ENCODE peak calls at places on chromosomes 2 and 18, in seven cellular contexts. G, Q, Y, L, X, U and A are unnamed samples. For H3K4me1, the result is how much of the 10 kb centered on the place peaks cover.

GRCh38 chr2:24083567-24084385 is 858 bp downstream of the TP53I3 start:
- DNase-seq in Y (peak), L (peak), X (no peak), U (peak), G (peak), Q (peak), A (peak)

GRCh38 chr2:121007490-121007853 is 271.8 kb downstream of the GLI2 start:
- DNase-seq in Y (no peak), L (no peak), Q (no peak), G (no peak), U (no peak), X (no peak), A (no peak)

GRCh38 chr18:59957957-59958356 is 58.2 kb downstream of the PMAIP1 start:
- DNase-seq in L (peak), U (peak), G (peak), Q (peak), X (no peak), Y (peak), A (peak)

GRCh38 chr2:229133155-229133772 is 137.8 kb downstream of the PID1 start:
- DNase-seq in U (no peak), G (no peak), L (peak), Q (peak), X (no peak), Y (no peak), A (no peak)

GRCh38 chr2:206979922-206980321 is 40.6 kb downstream of the CPO start:
- DNase-seq in L (no peak), G (no peak), Y (no peak), U (no peak), Q (no peak), X (no peak), A (no peak)

GRCh38 chr2:239469101-239469960 is 68.5 kb upstream of the HDAC4 start:
- DNase-seq in G (no peak), Y (no peak), Q (no peak), L (no peak), U (no peak), X (no peak), A (no peak)

GRCh38 chr2:217064234-217065103 is 204.6 kb upstream of the TNP1 start:
- DNase-seq in U (no peak), Y (peak), Q (no peak), L (no peak), G (no peak), X (no peak), A (no peak)

GRCh38 chr2:205659922-205660321 is 22.4 kb upstream of the NRP2 start:
- DNase-seq in X (no peak), U (no peak), Y (no peak), G (no peak), L (no peak), Q (no peak), A (no peak)

GRCh38 chr18:58937204-58937603 is 72.5 kb downstream of the ZNF532 start:
- DNase-seq in Q (no peak), Y (no peak), U (no peak), G (no peak), X (no peak), L (peak), A (no peak)

GRCh38 chr2:12005886-12006681 is 259.7 kb downstream of the LPIN1 start:
- DNase-seq in L (no peak), Y (peak), G (no peak), U (peak), Q (no peak), X (peak), A (peak)

GRCh38 chr2:188391354-188391753 is 99.7 kb downstream of the GULP1 start:
- DNase-seq in Q (no peak), U (no peak), Y (no peak), L (peak), X (no peak), G (no peak), A (no peak)

GRCh38 chr2:65063426-65063825 is 7.2 kb downstream of the CEP68 start:
- DNase-seq in L (no peak), Y (no peak), U (no peak), X (no peak), G (no peak), Q (no peak), A (no peak)

GRCh38 chr18:45755936-45756335 is 32.0 kb downstream of the SLC14A1 start:
- DNase-seq in G (no peak), L (peak), Q (peak), X (no peak), U (no peak), Y (no peak), A (no peak)

GRCh38 chr2:219542931-219543595 is 546 bp downstream of the CHPF start:
- DNase-seq in Q (peak), U (no peak), G (peak), L (peak), Y (no peak), X (no peak), A (no peak)

GRCh38 chr2:142218471-142218870 is 87.7 kb upstream of the LRP1B start:
- DNase-seq in U (no peak), Q (peak), G (no peak), Y (no peak), L (peak), X (no peak), A (no peak)

GRCh38 chr2:239252433-239253200 is 148.2 kb downstream of the HDAC4 start:
- DNase-seq in U (no peak), G (no peak), L (peak), Q (no peak), Y (peak), X (no peak), A (no peak)

GRCh38 chr2:6512584-6512983 is 353.1 kb downstream of the CMPK2 start:
- DNase-seq in Y (no peak), X (no peak), U (no peak), Q (no peak), L (no peak), G (no peak), A (no peak)

GRCh38 chr18:52504589-52504988 is 164.6 kb downstream of the DCC start:
- DNase-seq in G (no peak), Q (no peak), X (no peak), Y (no peak), L (no peak), U (no peak), A (no peak)

GRCh38 chr2:100036020-100036419 is 106.4 kb downstream of the AFF3 start:
- DNase-seq in Y (no peak), G (no peak), U (no peak), Q (no peak), L (no peak), X (no peak), A (no peak)

GRCh38 chr2:182173944-182174622 is 188.4 kb downstream of the PPP1R1C start:
- DNase-seq in Y (no peak), X (no peak), L (no peak), Q (no peak), G (no peak), U (no peak), A (no peak)

GRCh38 chr2:10161961-10162441 is 39.5 kb downstream of the RRM2 start:
- DNase-seq in Q (no peak), G (no peak), L (no peak), U (no peak), Y (no peak), X (no peak), A (no peak)

GRCh38 chr2:239588451-239589269 is 187.8 kb upstream of the HDAC4 start:
- DNase-seq in U (no peak), Y (peak), L (no peak), G (no peak), X (no peak), Q (no peak), A (peak)

GRCh38 chr2:84459028-84459943 is at the start of gene SUCLG1:
- DNase-seq in X (peak), G (peak), Y (peak), Q (peak), U (peak), L (peak), A (peak)

GRCh38 chr2:134142903-134143302 is 111.0 kb upstream of the MGAT5 start:
- DNase-seq in Q (peak), G (no peak), X (no peak), Y (no peak), U (no peak), L (peak), A (no peak)

DNA sequence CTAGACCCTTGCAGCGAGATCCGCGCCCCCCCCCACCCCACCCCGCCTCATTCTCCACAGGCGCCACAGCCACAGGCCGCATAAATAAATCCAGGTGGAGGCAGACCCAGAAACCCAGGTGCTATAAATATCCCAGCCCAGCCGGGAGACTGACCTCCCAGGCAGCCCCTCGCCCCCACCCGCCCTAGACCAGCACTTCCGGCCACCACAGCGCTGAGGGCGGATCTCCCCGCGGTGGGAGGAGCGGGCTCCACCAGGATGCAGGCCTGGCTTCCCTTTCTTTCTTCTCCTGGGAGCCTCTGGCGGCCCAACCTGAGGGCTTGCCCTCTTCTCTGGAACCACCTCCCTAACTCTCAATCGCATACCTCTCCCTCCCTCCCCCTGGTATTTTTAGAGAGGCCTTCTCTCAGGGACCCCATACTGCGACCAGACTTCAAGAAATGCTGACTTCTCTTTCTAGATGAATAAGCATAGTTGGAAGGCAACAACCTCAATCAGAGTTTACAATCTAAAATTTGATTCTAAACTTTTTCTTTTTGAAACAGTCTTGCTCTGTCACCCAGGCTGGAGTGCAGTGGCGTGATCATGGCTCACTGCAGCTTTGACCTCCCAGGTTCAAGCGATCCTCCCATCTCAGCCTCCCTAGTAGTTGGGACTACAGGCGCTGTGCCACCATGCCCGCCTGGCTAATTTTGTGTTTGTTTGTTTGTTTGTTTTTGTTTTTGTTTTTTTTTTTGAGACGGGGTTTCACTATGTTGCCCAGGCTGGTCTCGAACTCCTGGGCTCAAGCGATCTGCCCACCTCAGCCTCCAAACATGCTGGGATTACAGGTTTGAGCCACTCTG is 55.0 kb downstream of the PKDCC start:
- DNase-seq in G (no peak), L (no peak), X (peak), Y (peak), U (peak), Q (no peak), A (no peak)
- H3K4me1 ChIP-seq in G (under half), L (under half), X (half or more), Y (under half), U (half or more), Q (under half), A (under half)

DNA sequence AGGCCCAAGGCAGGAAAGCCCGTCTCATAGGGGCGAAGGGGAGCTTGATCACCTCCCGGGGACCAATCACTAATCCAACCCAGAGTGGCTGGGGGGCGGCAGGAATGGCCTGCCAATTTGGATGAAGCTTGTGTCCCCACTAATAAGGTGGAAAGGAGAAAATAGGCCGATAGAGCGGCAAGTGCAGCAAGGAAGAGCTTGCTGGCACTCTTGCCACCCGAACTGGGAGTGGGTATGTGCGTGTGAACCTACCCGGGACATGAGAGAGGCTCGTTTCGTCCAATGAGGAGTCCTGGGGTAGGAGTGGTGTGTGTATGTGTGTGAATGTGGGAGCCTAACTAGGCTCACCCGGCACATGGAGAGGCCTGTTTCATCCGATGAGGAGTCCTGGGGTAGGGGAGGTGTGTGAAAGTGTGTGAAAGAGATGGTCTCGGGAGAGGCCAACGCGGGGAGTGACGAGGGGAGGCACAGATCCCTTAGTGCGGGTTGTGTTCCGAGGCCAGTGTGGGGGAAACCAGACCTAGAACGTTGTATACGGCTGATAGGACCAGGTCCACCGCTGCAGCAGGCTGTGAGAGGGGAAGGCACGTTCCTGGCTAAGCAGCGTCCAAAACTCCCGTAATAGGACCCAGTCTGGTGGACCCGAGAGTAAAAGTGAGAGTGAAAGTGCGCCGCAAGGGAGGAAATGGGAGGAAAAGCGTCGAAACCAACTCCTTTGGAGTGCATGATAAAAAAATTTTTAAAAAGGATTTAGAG is 47.1 kb upstream of the SELENOI start:
- DNase-seq in U (peak), Y (peak), Q (no peak), L (peak), G (no peak), X (peak), A (peak)
- H3K4me1 ChIP-seq in U (under half), Y (under half), Q (under half), L (under half), G (under half), X (under half), A (under half)

GRCh38 chr2:240620859-240621258 is 4.4 kb upstream of the GPR35 start:
- DNase-seq in Q (no peak), G (no peak), Y (peak), X (no peak), U (no peak), L (no peak), A (no peak)
- H3K4me1 ChIP-seq in Q (under half), G (under half), Y (under half), X (half or more), U (under half), L (under half), A (under half)

GRCh38 chr2:101768480-101769077 is 71.1 kb downstream of the MAP4K4 start:
- DNase-seq in L (no peak), X (peak), Q (no peak), G (no peak), Y (no peak), U (no peak), A (peak)
- H3K4me1 ChIP-seq in L (under half), X (half or more), Q (under half), G (under half), Y (under half), U (under half), A (under half)

DNA sequence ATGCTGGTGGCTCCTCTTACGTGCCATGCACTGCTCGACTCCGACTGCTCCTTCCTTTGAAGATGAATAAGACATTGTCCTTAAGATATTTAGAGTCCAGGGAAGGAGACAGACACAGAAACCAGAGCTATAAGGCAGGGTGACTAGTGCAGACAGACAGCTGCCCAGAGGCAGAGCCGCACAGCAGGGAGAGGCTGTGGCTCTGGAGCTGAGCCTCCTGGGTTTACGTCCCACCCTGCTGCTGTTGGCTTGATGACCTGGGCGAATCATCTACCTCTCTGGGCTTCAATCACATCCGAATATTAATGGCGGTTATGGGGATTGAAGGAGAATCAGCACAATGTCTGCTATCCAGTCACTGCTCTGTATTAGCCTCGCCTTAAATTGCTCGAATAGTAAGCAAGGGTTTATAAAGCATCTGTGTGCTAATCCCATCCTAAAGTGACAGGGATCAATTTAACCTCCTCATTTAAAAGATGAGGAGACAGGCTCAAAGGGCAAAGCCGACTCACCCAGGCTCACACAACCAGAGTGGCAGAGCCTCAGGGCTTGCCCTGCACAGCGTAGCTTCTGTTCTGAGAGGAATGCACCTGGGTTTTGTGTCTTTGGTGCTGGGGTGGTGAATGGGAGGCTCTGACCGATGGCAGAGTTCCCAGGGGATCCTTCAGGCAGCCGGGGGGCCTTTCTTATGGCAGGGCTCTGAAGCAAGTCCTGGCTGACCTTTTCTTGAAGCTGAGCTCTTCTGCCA is 284.1 kb downstream of the MYCN start:
- DNase-seq in L (no peak), Q (no peak), U (no peak), Y (no peak), X (no peak), G (no peak), A (no peak)
- H3K4me1 ChIP-seq in L (under half), Q (under half), U (under half), Y (under half), X (under half), G (under half), A (under half)

DNA sequence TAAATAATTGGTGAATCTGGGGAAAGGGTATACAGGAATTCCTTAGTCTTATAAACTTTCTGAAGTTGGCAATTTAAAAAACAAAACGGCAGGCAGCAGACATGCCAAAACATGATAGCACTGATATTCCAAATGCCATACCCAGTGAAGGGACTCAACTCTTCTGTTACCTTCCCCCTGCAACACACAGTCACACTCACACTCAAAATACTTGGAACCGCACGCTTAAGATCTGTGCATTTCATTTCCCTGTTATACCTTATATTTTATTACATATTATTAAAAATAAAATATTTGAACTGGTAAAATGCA is 123.4 kb downstream of the ZFP36L2 start:
- DNase-seq in Y (no peak), Q (no peak), L (no peak), G (no peak), U (no peak), X (no peak), A (no peak)
- H3K4me1 ChIP-seq in Y (under half), Q (under half), L (under half), G (under half), U (under half), X (under half), A (under half)

DNA sequence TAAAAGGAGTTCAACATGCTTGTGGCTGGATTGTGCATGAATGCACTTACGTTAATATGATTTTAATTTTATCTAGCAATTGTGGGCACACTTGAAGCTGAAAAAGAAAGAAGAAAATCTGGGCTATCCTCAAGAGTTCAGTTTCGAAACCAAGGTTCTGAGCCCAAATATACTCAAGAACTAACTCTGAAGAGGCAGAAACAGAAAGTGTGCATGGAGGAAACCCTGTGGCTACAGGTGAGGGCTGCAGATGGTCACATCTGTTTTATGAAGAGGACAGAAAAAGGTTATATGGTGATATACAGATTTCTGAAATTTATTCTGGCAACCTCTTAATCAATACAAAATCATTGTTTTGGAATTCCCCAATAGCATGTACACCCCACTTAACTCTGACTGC is 57.3 kb downstream of the ITGA6 start:
- DNase-seq in L (no peak), G (no peak), X (no peak), Q (no peak), U (no peak), Y (no peak), A (no peak)
- H3K4me1 ChIP-seq in L (under half), G (under half), X (under half), Q (under half), U (under half), Y (under half), A (under half)